ENCODE peak calls at places on chromosomes 12 and 14, in five cellular contexts. B is T-helper 9 cell; T is tibial nerve; P is CD4-positive, alpha-beta T cell; G is activated naive CD4-positive, alpha-beta T cell treated with Interleukin-2 at 50 U/mL for 16 hours. H is an unnamed sample.

GRCh38 chr12:16726879-16727278 is 120.9 kb upstream of the LMO3 start:
- DNase-seq in B (no peak), T (peak), P (no peak), G (no peak), H (no peak)

GRCh38 chr12:89427508-89428156 is 75.3 kb upstream of the DUSP6 start:
- DNase-seq in B (no peak), T (no peak), P (no peak), G (no peak), H (no peak)

GRCh38 chr12:122023339-122024131 is 1.9 kb downstream of the BCL7A start:
- DNase-seq in B (no peak), T (peak), P (no peak), G (no peak), H (no peak)

GRCh38 chr14:45426685-45427282 is 173.8 kb upstream of the MIS18BP1 start:
- DNase-seq in B (no peak), T (no peak), P (no peak), G (no peak), H (peak)

GRCh38 chr14:100633406-100633805 is 46.2 kb upstream of the BEGAIN start:
- DNase-seq in B (no peak), T (no peak), P (no peak), G (no peak), H (no peak)

GRCh38 chr12:24617471-24617870 is 331.4 kb downstream of the BCAT1 start:
- DNase-seq in B (no peak), T (no peak), P (no peak), G (no peak), H (no peak)

GRCh38 chr12:41234672-41235071 is 46.6 kb downstream of the PDZRN4 start:
- DNase-seq in B (no peak), T (no peak), P (no peak), G (no peak), H (no peak)

GRCh38 chr12:18805516-18806248 is 67.8 kb downstream of the CAPZA3 start:
- DNase-seq in B (no peak), T (no peak), P (no peak), G (no peak), H (no peak)

GRCh38 chr14:69152181-69152943 is 557 bp downstream of the DCAF5 start:
- DNase-seq in B (peak), T (no peak), P (no peak), G (no peak), H (peak)

H was measured in NCI-H748 treated with DMSO at 0.1 percent for 48 hours.